ENCODE peak calls at places on chromosomes 7 and 10, in five cellular contexts. M, Z, N, K and T are unnamed samples.

GRCh38 chr10:72455889-72456588 is 101.3 kb upstream of the DNAJB12 start:
- DNase-seq in N (no peak), Z (no peak), K (no peak), M (no peak), T (no peak)

GRCh38 chr10:14507156-14507555 is 176.4 kb upstream of the FRMD4A start:
- DNase-seq in N (no peak), K (no peak), Z (no peak), M (no peak), T (no peak)

GRCh38 chr7:41943098-41943577 is 240.2 kb upstream of the INHBA start:
- DNase-seq in M (peak), N (no peak), Z (peak), K (peak), T (peak)

GRCh38 chr10:113780681-113781250 is 29.3 kb downstream of the PLEKHS1 start:
- DNase-seq in Z (no peak), K (no peak), M (no peak), N (no peak), T (no peak)

GRCh38 chr7:856444-857095 is 19.8 kb upstream of the GET4 start:
- DNase-seq in N (no peak), Z (no peak), M (no peak), K (no peak), T (no peak)

GRCh38 chr10:64477791-64478190 is 956.6 kb downstream of the REEP3 start:
- DNase-seq in M (no peak), Z (no peak), K (peak), N (no peak), T (no peak)

GRCh38 chr7:136061433-136061832 is 84.3 kb upstream of the MTPN start:
- DNase-seq in K (no peak), M (no peak), N (no peak), Z (no peak), T (no peak)

GRCh38 chr10:89251417-89252224 is at the start of gene LIPA:
- DNase-seq in K (peak), M (peak), N (peak), Z (peak), T (peak)

GRCh38 chr7:17944720-17945119 is 4.4 kb upstream of the SNX13 start:
- DNase-seq in M (no peak), K (no peak), Z (no peak), N (no peak), T (no peak)

GRCh38 chr7:30065746-30066145 is 37.5 kb downstream of the PLEKHA8 start:
- DNase-seq in M (no peak), N (no peak), K (no peak), Z (no peak), T (no peak)

GRCh38 chr7:107118109-107118900 is 50.5 kb upstream of the HBP1 start:
- DNase-seq in M (no peak), Z (no peak), N (no peak), K (no peak), T (no peak)

GRCh38 chr7:80335473-80336232 is 176.2 kb downstream of the GNAT3 start:
- DNase-seq in Z (no peak), K (peak), M (no peak), N (no peak), T (no peak)

GRCh38 chr10:112131996-112132395 is 51.6 kb downstream of the GPAM start:
- DNase-seq in Z (no peak), M (no peak), K (no peak), N (no peak), T (no peak)

GRCh38 chr10:68333058-68333395 is 299 bp upstream of the PBLD start:
- DNase-seq in Z (no peak), N (no peak), M (no peak), K (no peak), T (no peak)

GRCh38 chr10:68332259-68333057 is at the start of gene PBLD:
- DNase-seq in K (peak), N (peak), Z (peak), M (peak), T (no peak)

GRCh38 chr10:68333452-68333851 is 724 bp upstream of the PBLD start:
- DNase-seq in K (peak), M (no peak), N (no peak), Z (no peak), T (no peak)

GRCh38 chr10:68330852-68331454 is 911 bp upstream of the HNRNPH3 start:
- DNase-seq in Z (peak), K (no peak), N (no peak), M (peak), T (no peak)

DNA sequence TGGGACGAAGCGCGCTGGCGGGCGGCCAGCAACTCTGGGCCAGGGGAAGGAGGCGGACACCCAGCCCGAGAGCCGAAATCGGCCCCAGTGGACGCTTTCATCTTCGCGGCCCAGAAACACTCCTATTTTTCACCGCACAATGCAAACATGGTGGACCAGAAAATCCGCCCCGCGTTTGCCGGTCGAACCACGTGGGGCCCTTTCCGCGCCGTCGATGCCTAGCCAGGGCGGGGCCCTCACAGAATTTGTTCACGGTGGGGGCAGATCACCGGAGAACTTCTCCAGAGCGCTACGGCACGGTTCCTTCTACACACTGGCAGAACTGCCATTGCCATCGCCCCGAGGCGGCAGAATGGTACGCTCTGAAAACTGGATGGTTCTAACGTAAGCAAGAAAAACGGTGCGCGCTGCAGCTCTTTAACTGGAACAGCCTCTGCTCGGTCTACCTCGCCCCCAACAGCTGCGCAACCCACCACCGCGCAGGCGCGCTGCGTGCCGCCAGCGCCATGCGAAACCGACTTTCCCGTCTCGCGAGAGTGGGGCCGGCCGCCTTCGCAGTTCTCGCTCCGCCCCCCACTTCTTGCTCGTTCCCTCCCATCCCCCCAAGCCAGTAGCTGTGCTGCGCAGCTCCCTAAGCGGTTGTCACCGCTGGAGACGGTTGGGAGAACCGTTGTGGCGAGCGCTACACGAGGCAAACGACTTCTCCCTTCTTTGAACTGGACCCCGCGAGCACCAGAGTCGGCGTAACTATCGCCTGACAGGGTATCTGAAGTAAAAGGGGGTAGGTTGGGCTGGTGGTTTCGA is at the start of gene HNRNPH3:
- DNase-seq in N (peak), K (peak), M (peak), Z (peak), T (peak)
- TF ChIP-seq POLR2A in N (peak), K (peak), M (peak), Z (peak), T (peak)

DNA sequence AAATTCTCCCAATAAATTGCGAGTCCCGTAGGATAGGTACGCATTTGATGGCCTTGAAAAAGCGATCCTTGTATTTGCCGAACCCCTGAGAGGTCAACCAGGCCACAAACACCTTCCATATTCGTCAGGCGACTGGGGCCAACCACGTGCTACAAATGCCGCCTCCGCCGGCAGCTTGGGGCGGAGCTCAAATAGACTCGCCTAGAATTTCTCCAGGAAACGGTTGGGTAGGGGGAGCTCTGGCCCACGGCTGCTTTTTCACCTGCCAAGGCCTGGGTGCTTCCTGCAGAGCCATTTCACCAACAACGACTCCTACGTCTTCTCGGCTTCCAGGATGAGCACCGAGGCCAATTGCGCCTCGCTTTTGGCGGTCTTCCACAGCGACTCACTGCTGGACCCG is 53.4 kb upstream of the KIF5B start:
- DNase-seq in N (no peak), Z (no peak), M (no peak), K (no peak), T (no peak)
- TF ChIP-seq POLR2A in N (no peak), Z (no peak), M (no peak), K (no peak), T (no peak)

GRCh38 chr10:11164806-11165590 is 147.3 kb downstream of the CELF2 start:
- DNase-seq in Z (peak), N (no peak), M (peak), K (peak), T (no peak)

GRCh38 chr10:11161910-11162309 is 144.2 kb downstream of the CELF2 start:
- DNase-seq in K (no peak), Z (no peak), N (no peak), M (no peak), T (no peak)

GRCh38 chr10:11163990-11164805 is 146.5 kb downstream of the CELF2 start:
- DNase-seq in N (no peak), Z (no peak), K (no peak), M (no peak), T (no peak)

GRCh38 chr10:11160982-11161554 is 143.4 kb downstream of the CELF2 start:
- DNase-seq in Z (peak), M (no peak), K (no peak), N (no peak), T (no peak)

GRCh38 chr10:11162828-11163599 is 145.3 kb downstream of the CELF2 start:
- DNase-seq in Z (peak), N (no peak), K (no peak), M (peak), T (peak)
- TF ChIP-seq POLR2A in Z (peak), N (no peak), K (no peak), M (peak), T (no peak)

DNA sequence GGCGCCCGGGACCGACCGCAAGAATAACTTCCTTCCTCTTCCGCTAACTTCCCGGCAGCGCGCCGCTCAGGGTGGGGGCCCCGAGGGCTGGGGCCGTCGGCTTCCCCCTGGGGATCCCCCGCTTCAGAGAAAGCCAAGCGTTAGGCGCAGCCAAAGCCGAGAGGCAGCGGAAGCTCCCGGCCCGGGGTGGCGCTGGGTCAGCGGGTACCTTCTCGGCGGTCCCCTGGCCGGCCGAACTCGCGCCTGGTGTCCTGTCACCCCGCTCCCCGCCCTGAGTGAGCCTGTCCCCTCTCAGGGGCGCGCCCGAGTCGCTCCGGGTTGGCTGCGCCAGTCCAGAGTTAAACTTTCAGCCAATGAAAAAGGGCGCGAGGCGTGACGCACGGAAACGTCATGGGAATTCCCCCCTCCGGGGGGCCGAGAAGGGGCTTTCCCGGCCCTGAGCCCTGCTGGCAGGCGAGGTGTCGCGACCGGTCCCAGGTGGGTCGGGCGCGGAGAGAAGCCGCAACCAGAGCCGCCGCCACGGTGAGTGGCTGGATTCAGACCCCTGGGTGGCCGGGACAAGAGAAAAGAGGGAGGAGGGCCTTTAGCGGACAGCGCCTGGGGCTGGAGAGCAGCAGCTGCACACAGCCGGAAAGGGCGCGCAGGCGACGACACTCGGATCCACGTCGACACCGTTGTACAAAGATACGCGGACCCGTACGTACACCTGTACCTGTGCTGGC is 1.3 kb upstream of the NFKB2 start:
- DNase-seq in Z (peak), K (peak), N (peak), M (peak), T (peak)
- TF ChIP-seq POLR2A in Z (peak), K (peak), N (no peak), M (peak), T (peak)